ENCODE peak calls at places on chromosomes 5 and 9, in ten cellular contexts. One of them, this sample, is unnamed.
A peak's percentile ranks its signal among the peaks of the same experiment; 100 is the strongest.

GRCh38 chr5:16826379-16827125 is 109.5 kb downstream of the MYO10 start:
- DNase-seq in AG04450: no peak
- DNase-seq in choroid plexus epithelial cell: no peak
- DNase-seq in GF-D8: no peak
- DNase-seq in GM23248: peak; percentile 53
- DNase-seq in uterus: no peak
- DNase-seq in Right ventricle myocardium superior: no peak
- DNase-seq in right atrium auricular region: no peak
- DNase-seq in type B pancreatic cell: no peak
- DNase-seq in OCI-LY7: no peak
- DNase-seq in this sample: no peak

GRCh38 chr5:142403583-142403982 is 78.8 kb upstream of the SPRY4 start:
- DNase-seq in AG04450: no peak
- DNase-seq in choroid plexus epithelial cell: no peak
- DNase-seq in GF-D8: no peak
- DNase-seq in GM23248: no peak
- DNase-seq in uterus: no peak
- DNase-seq in Right ventricle myocardium superior: no peak
- DNase-seq in right atrium auricular region: no peak
- DNase-seq in type B pancreatic cell: no peak
- DNase-seq in OCI-LY7: no peak
- DNase-seq in this sample: no peak

GRCh38 chr5:64213568-64213967 is 47.9 kb downstream of the RNF180 start:
- DNase-seq in AG04450: no peak
- DNase-seq in choroid plexus epithelial cell: no peak
- DNase-seq in GF-D8: no peak
- DNase-seq in GM23248: no peak
- DNase-seq in uterus: no peak
- DNase-seq in Right ventricle myocardium superior: no peak
- DNase-seq in right atrium auricular region: no peak
- DNase-seq in type B pancreatic cell: no peak
- DNase-seq in OCI-LY7: no peak
- DNase-seq in this sample: no peak

GRCh38 chr9:120331913-120332312 is 248.1 kb downstream of the CDK5RAP2 start:
- DNase-seq in AG04450: no peak
- DNase-seq in choroid plexus epithelial cell: no peak
- DNase-seq in GF-D8: no peak
- DNase-seq in GM23248: peak; percentile 31
- DNase-seq in uterus: no peak
- DNase-seq in Right ventricle myocardium superior: no peak
- DNase-seq in right atrium auricular region: no peak
- DNase-seq in type B pancreatic cell: no peak
- DNase-seq in OCI-LY7: no peak
- DNase-seq in this sample: no peak

GRCh38 chr5:170070556-170071412 is 34.9 kb upstream of the FOXI1 start:
- DNase-seq in AG04450: peak; percentile 3
- DNase-seq in choroid plexus epithelial cell: peak; percentile 67
- DNase-seq in GF-D8: no peak
- DNase-seq in GM23248: peak; percentile 77
- DNase-seq in uterus: no peak
- DNase-seq in Right ventricle myocardium superior: peak; percentile 61
- DNase-seq in right atrium auricular region: no peak
- DNase-seq in type B pancreatic cell: no peak
- DNase-seq in OCI-LY7: peak; percentile 15
- DNase-seq in this sample: no peak

GRCh38 chr9:86794356-86795046 is 152.8 kb downstream of the GAS1 start:
- DNase-seq in AG04450: peak; percentile 50
- DNase-seq in choroid plexus epithelial cell: peak; percentile 88
- DNase-seq in GF-D8: no peak
- DNase-seq in GM23248: peak; percentile 87
- DNase-seq in uterus: peak; percentile 59
- DNase-seq in Right ventricle myocardium superior: no peak
- DNase-seq in right atrium auricular region: no peak
- DNase-seq in type B pancreatic cell: no peak
- DNase-seq in OCI-LY7: no peak
- DNase-seq in this sample: no peak

GRCh38 chr5:118906932-118907331 is 81.4 kb downstream of the DTWD2 start:
- DNase-seq in AG04450: no peak
- DNase-seq in choroid plexus epithelial cell: no peak
- DNase-seq in GF-D8: no peak
- DNase-seq in GM23248: no peak
- DNase-seq in uterus: no peak
- DNase-seq in Right ventricle myocardium superior: no peak
- DNase-seq in right atrium auricular region: no peak
- DNase-seq in type B pancreatic cell: no peak
- DNase-seq in OCI-LY7: no peak
- DNase-seq in this sample: no peak

GRCh38 chr5:72852356-72852755 is 35.9 kb downstream of the TNPO1 start:
- DNase-seq in AG04450: no peak
- DNase-seq in choroid plexus epithelial cell: no peak
- DNase-seq in GF-D8: no peak
- DNase-seq in GM23248: no peak
- DNase-seq in uterus: no peak
- DNase-seq in Right ventricle myocardium superior: no peak
- DNase-seq in right atrium auricular region: no peak
- DNase-seq in type B pancreatic cell: no peak
- DNase-seq in OCI-LY7: no peak
- DNase-seq in this sample: no peak

GRCh38 chr5:119453045-119453383 is 717 bp downstream of the HSD17B4 start:
- DNase-seq in AG04450: no peak
- DNase-seq in choroid plexus epithelial cell: peak; percentile 34
- DNase-seq in GF-D8: no peak
- DNase-seq in GM23248: peak; percentile 54
- DNase-seq in uterus: peak; percentile 20
- DNase-seq in Right ventricle myocardium superior: no peak
- DNase-seq in right atrium auricular region: peak; percentile 66
- DNase-seq in type B pancreatic cell: no peak
- DNase-seq in OCI-LY7: peak; percentile 25
- DNase-seq in this sample: no peak

GRCh38 chr5:31445041-31445600 is 86.8 kb downstream of the DROSHA start:
- DNase-seq in AG04450: no peak
- DNase-seq in choroid plexus epithelial cell: no peak
- DNase-seq in GF-D8: no peak
- DNase-seq in GM23248: no peak
- DNase-seq in uterus: no peak
- DNase-seq in Right ventricle myocardium superior: no peak
- DNase-seq in right atrium auricular region: no peak
- DNase-seq in type B pancreatic cell: no peak
- DNase-seq in OCI-LY7: no peak
- DNase-seq in this sample: no peak

GRCh38 chr5:2148312-2149195 is 265.8 kb upstream of the IRX4 start:
- DNase-seq in AG04450: no peak
- DNase-seq in choroid plexus epithelial cell: peak; percentile 13
- DNase-seq in GF-D8: no peak
- DNase-seq in GM23248: no peak
- DNase-seq in uterus: no peak
- DNase-seq in Right ventricle myocardium superior: no peak
- DNase-seq in right atrium auricular region: no peak
- DNase-seq in type B pancreatic cell: no peak
- DNase-seq in OCI-LY7: no peak
- DNase-seq in this sample: no peak

GRCh38 chr9:104866186-104866585 is 61.8 kb downstream of the ABCA1 start:
- DNase-seq in AG04450: no peak
- DNase-seq in choroid plexus epithelial cell: no peak
- DNase-seq in GF-D8: no peak
- DNase-seq in GM23248: peak; percentile 72
- DNase-seq in uterus: no peak
- DNase-seq in Right ventricle myocardium superior: no peak
- DNase-seq in right atrium auricular region: no peak
- DNase-seq in type B pancreatic cell: no peak
- DNase-seq in OCI-LY7: no peak
- DNase-seq in this sample: no peak

GRCh38 chr9:111622626-111623025 is 8.5 kb upstream of the DNAJC25 start:
- DNase-seq in AG04450: no peak
- DNase-seq in choroid plexus epithelial cell: peak; percentile 67
- DNase-seq in GF-D8: no peak
- DNase-seq in GM23248: peak; percentile 87
- DNase-seq in uterus: no peak
- DNase-seq in Right ventricle myocardium superior: no peak
- DNase-seq in right atrium auricular region: peak; percentile 66
- DNase-seq in type B pancreatic cell: no peak
- DNase-seq in OCI-LY7: no peak
- DNase-seq in this sample: no peak

GRCh38 chr5:66324357-66324756 is 180.3 kb downstream of the SREK1 start:
- DNase-seq in AG04450: no peak
- DNase-seq in choroid plexus epithelial cell: no peak
- DNase-seq in GF-D8: no peak
- DNase-seq in GM23248: no peak
- DNase-seq in uterus: no peak
- DNase-seq in Right ventricle myocardium superior: peak; percentile 68
- DNase-seq in right atrium auricular region: peak; percentile 66
- DNase-seq in type B pancreatic cell: no peak
- DNase-seq in OCI-LY7: no peak
- DNase-seq in this sample: no peak